ENCODE peak calls at places on chromosomes 16 and 17, in seven cellular contexts. One of them, this sample, is unnamed.

GRCh38 chr17:72928454-72929136 is 163.9 kb downstream of the SLC39A11 start:
- DNase-seq in SK-N-SH: no peak
- DNase-seq in GM12878: no peak
- DNase-seq in T47D: no peak
- DNase-seq in HCT116: no peak
- DNase-seq in H1: no peak
- DNase-seq in K562: no peak
- DNase-seq in this sample: peak; percentile 86

GRCh38 chr16:57497121-57497520 is 10.8 kb upstream of the DOK4 start:
- DNase-seq in H1: no peak
- DNase-seq in K562: no peak
- DNase-seq in GM12878: no peak
- DNase-seq in SK-N-SH: no peak
- DNase-seq in HCT116: no peak
- DNase-seq in T47D: no peak
- DNase-seq in this sample: no peak

GRCh38 chr17:35337364-35337763 is 36.1 kb downstream of the SLFN11 start:
- DNase-seq in T47D: no peak
- DNase-seq in SK-N-SH: no peak
- DNase-seq in GM12878: no peak
- DNase-seq in K562: no peak
- DNase-seq in HCT116: no peak
- DNase-seq in H1: no peak
- DNase-seq in this sample: no peak

GRCh38 chr16:83722501-83723183 is 85.1 kb upstream of the HSBP1 start:
- DNase-seq in SK-N-SH: no peak
- DNase-seq in HCT116: no peak
- DNase-seq in GM12878: no peak
- DNase-seq in H1: no peak
- DNase-seq in K562: no peak
- DNase-seq in T47D: peak; percentile 22
- DNase-seq in this sample: no peak

GRCh38 chr17:38883592-38884526 is 14.0 kb downstream of the LASP1 start:
- DNase-seq in T47D: no peak
- DNase-seq in GM12878: no peak
- DNase-seq in K562: no peak
- DNase-seq in SK-N-SH: no peak
- DNase-seq in HCT116: no peak
- DNase-seq in H1: peak; percentile 50
- DNase-seq in this sample: no peak

GRCh38 chr16:87499189-87499486 is 6.3 kb upstream of the ZCCHC14 start:
- DNase-seq in K562: no peak
- DNase-seq in SK-N-SH: no peak
- DNase-seq in GM12878: no peak
- DNase-seq in H1: no peak
- DNase-seq in HCT116: no peak
- DNase-seq in T47D: no peak
- DNase-seq in this sample: no peak

GRCh38 chr17:55023626-55024025 is 55.1 kb downstream of the STXBP4 start:
- DNase-seq in T47D: no peak
- DNase-seq in K562: no peak
- DNase-seq in HCT116: no peak
- DNase-seq in H1: no peak
- DNase-seq in GM12878: no peak
- DNase-seq in SK-N-SH: no peak
- DNase-seq in this sample: no peak

GRCh38 chr16:82738699-82739098 is 111.9 kb downstream of the CDH13 start:
- DNase-seq in SK-N-SH: no peak
- DNase-seq in HCT116: no peak
- DNase-seq in K562: no peak
- DNase-seq in H1: no peak
- DNase-seq in GM12878: no peak
- DNase-seq in T47D: no peak
- DNase-seq in this sample: no peak

GRCh38 chr17:49388290-49388640 is 26.2 kb upstream of the ZNF652 start:
- DNase-seq in H1: no peak
- DNase-seq in GM12878: no peak
- DNase-seq in T47D: no peak
- DNase-seq in HCT116: no peak
- DNase-seq in K562: no peak
- DNase-seq in SK-N-SH: no peak
- DNase-seq in this sample: no peak

GRCh38 chr16:10121496-10121895 is 60.7 kb downstream of the GRIN2A start:
- DNase-seq in GM12878: no peak
- DNase-seq in SK-N-SH: no peak
- DNase-seq in T47D: peak; percentile 7
- DNase-seq in HCT116: no peak
- DNase-seq in H1: no peak
- DNase-seq in K562: no peak
- DNase-seq in this sample: no peak

GRCh38 chr16:35296962-35297653 is 1837.7 kb downstream of the TP53TG3F start:
- DNase-seq in SK-N-SH: no peak
- DNase-seq in H1: no peak
- DNase-seq in GM12878: no peak
- DNase-seq in K562: no peak
- DNase-seq in T47D: no peak
- DNase-seq in HCT116: no peak
- DNase-seq in this sample: no peak

GRCh38 chr17:27430383-27430840 is 25.8 kb upstream of the KSR1 start:
- DNase-seq in K562: no peak
- DNase-seq in GM12878: no peak
- DNase-seq in T47D: no peak
- DNase-seq in H1: no peak
- DNase-seq in SK-N-SH: no peak
- DNase-seq in HCT116: no peak
- DNase-seq in this sample: no peak

GRCh38 chr17:61464121-61464905 is 12.1 kb downstream of the TBX4 start:
- DNase-seq in SK-N-SH: no peak
- DNase-seq in HCT116: no peak
- DNase-seq in K562: no peak
- DNase-seq in GM12878: no peak
- DNase-seq in H1: peak; percentile 53
- DNase-seq in T47D: no peak
- DNase-seq in this sample: no peak

GRCh38 chr17:49227436-49228261 is 2.9 kb downstream of the PHOSPHO1 start:
- DNase-seq in T47D: peak; percentile 86
- DNase-seq in K562: peak; percentile 82
- DNase-seq in HCT116: peak; percentile 66
- DNase-seq in H1: peak; percentile 89
- DNase-seq in SK-N-SH: peak; percentile 87
- DNase-seq in GM12878: no peak
- DNase-seq in this sample: peak; percentile 69

GRCh38 chr16:67719048-67719777 is at the start of gene GFOD2:
- DNase-seq in HCT116: peak; percentile 86
- DNase-seq in SK-N-SH: peak; percentile 100
- DNase-seq in T47D: peak; percentile 95
- DNase-seq in H1: peak; percentile 100
- DNase-seq in GM12878: peak; percentile 79
- DNase-seq in K562: peak; percentile 97
- DNase-seq in this sample: peak; percentile 91

GRCh38 chr16:85353839-85354622 is 241.8 kb upstream of the CIBAR2 start:
- DNase-seq in H1: no peak
- DNase-seq in GM12878: no peak
- DNase-seq in T47D: peak; percentile 99
- DNase-seq in K562: no peak
- DNase-seq in SK-N-SH: no peak
- DNase-seq in HCT116: no peak
- DNase-seq in this sample: no peak

GRCh38 chr17:58184986-58185761 is 7.4 kb upstream of the EPX start:
- DNase-seq in SK-N-SH: peak; percentile 17
- DNase-seq in H1: no peak
- DNase-seq in K562: peak; percentile 51
- DNase-seq in HCT116: no peak
- DNase-seq in T47D: no peak
- DNase-seq in GM12878: no peak
- DNase-seq in this sample: no peak

GRCh38 chr16:56275801-56276200 is 84.5 kb downstream of the GNAO1 start:
- DNase-seq in GM12878: no peak
- DNase-seq in T47D: no peak
- DNase-seq in H1: no peak
- DNase-seq in HCT116: no peak
- DNase-seq in SK-N-SH: no peak
- DNase-seq in K562: no peak
- DNase-seq in this sample: no peak

DNA sequence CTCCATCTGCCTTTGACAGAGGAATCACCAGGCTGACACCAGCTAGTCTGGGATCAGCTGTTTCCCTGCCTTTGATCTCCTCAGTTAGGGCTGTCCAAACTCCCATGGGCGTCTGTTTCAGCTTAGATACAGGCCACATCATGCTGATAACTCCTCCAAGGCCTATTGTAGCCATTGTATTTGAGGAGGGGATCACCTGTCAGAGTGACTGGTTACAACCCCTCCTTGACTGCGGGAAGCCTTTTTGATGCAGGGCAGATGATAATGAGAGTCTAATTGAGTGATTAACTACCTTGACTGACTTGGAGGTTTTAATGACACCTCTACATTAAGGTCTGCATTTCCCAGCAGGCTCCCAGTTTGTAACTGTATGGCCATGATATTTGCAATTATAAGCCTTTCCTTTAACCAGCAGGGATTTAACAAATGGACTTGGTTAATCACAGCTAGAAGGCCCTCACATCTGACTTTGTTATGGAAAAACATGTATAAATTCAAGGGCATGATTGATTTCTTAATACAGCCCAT is 863.5 kb downstream of the KCNJ2 start:
- DNase-seq in SK-N-SH: no peak
- DNase-seq in T47D: no peak
- DNase-seq in K562: no peak
- DNase-seq in GM12878: no peak
- DNase-seq in HCT116: no peak
- DNase-seq in H1: peak; percentile 76
- DNase-seq in this sample: no peak
- TF ChIP-seq JUND in SK-N-SH: no peak
- TF ChIP-seq JUND in T47D: no peak
- TF ChIP-seq JUND in K562: no peak
- TF ChIP-seq JUND in GM12878: no peak
- TF ChIP-seq JUND in HCT116: no peak
- TF ChIP-seq JUND in H1: peak; percentile 34
- TF ChIP-seq JUND in this sample: no peak

GRCh38 chr17:56110463-56111138 is 42.7 kb upstream of the ANKFN1 start:
- DNase-seq in T47D: peak; percentile 89
- DNase-seq in HCT116: no peak
- DNase-seq in SK-N-SH: no peak
- DNase-seq in H1: no peak
- DNase-seq in K562: no peak
- DNase-seq in GM12878: no peak
- DNase-seq in this sample: no peak
- TF ChIP-seq JUND in T47D: no peak
- TF ChIP-seq JUND in HCT116: no peak
- TF ChIP-seq JUND in SK-N-SH: no peak
- TF ChIP-seq JUND in H1: no peak
- TF ChIP-seq JUND in K562: no peak
- TF ChIP-seq JUND in GM12878: no peak
- TF ChIP-seq JUND in this sample: no peak

DNA sequence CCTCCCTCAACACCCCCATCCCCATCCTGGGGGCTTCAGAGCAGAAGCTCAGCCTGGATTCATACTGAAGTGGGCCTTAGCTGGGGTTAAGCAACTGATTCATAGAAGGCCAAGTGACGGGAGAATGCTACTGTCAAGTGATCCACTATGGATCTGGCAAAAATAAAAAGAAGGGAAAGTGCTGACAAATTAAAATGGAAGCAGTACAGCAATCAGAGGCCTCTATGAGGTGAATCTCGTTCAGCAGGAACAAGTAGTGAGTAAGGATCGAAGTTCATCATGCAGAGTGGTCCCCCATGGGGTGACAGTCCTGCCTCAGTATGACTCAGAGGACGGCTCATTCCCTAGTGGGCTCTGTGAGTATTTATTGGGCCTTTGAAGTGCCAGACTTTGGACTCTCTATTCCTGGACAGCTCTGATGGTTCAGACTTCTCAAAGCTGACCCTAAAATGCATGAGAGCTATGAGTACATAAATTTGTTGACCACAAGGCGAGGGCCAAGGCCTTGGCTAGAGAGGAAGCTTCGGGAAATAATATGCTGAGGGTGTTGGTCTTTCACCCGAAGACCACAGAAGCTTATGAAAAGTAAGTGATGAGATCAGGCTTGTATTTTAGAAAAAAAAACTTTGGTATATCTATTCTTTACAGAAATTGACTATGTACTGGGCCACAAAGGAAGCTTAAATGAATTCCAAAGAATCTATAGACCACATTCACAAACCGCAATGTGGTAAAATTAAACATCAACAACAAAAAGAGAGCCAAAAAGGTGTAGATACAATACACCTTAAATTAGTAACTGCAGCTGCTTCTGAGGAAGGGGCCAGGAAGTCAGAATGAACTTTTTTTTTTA is 5.3 kb upstream of the NSMCE1 start:
- DNase-seq in T47D: no peak
- DNase-seq in HCT116: peak; percentile 97
- DNase-seq in K562: no peak
- DNase-seq in SK-N-SH: no peak
- DNase-seq in H1: peak; percentile 30
- DNase-seq in GM12878: no peak
- DNase-seq in this sample: peak; percentile 100
- TF ChIP-seq JUND in T47D: no peak
- TF ChIP-seq JUND in HCT116: peak; percentile 95
- TF ChIP-seq JUND in K562: no peak
- TF ChIP-seq JUND in SK-N-SH: no peak
- TF ChIP-seq JUND in H1: no peak
- TF ChIP-seq JUND in GM12878: no peak
- TF ChIP-seq JUND in this sample: peak; percentile 97

DNA sequence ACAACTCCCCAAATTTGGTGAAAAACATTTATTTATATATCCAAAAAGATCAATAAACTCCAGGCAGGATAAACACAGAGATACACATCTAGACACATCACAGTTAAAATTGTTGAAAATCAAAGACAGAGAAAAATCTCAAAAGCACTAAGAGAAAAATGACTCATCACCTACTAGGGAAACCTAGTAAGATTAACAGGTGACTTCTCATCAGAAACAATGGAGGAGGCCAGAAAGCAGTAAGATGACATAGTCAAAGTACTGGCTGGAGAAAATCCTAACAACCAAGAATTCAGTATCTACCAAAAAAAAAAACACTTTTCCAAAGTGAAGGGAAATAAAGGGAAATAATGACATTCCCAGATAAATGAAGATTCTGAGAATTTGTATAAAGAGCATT is 33.8 kb downstream of the ULK2 start:
- DNase-seq in K562: no peak
- DNase-seq in HCT116: no peak
- DNase-seq in SK-N-SH: no peak
- DNase-seq in H1: no peak
- DNase-seq in T47D: no peak
- DNase-seq in GM12878: no peak
- DNase-seq in this sample: no peak
- TF ChIP-seq JUND in K562: no peak
- TF ChIP-seq JUND in HCT116: no peak
- TF ChIP-seq JUND in SK-N-SH: no peak
- TF ChIP-seq JUND in H1: no peak
- TF ChIP-seq JUND in T47D: no peak
- TF ChIP-seq JUND in GM12878: no peak
- TF ChIP-seq JUND in this sample: no peak